ENCODE peak calls at places on chromosomes 6 and 20, in ten cellular contexts. V is cardiac muscle cell; J is naive thymus-derived CD4-positive, alpha-beta T cell; Y is CD4-positive, alpha-beta T cell; T is Peyer's patch; N is psoas muscle; F is effector memory CD4-positive, alpha-beta T cell; R is lower lobe of right lung; W is heart right ventricle; E is trophoblast cell. Z is an unnamed sample.

GRCh38 chr20:44247676-44248419 is 740 bp downstream of the GDAP1L1 start:
- DNase-seq in V (peak), J (peak), Y (no peak), T (no peak), N (no peak), F (no peak), R (no peak), W (peak), E (peak), Z (no peak)

GRCh38 chr6:138031850-138032249 is 75.4 kb downstream of the PERP start:
- DNase-seq in V (no peak), J (no peak), Y (no peak), T (no peak), N (no peak), F (no peak), R (no peak), W (no peak), E (peak), Z (no peak)

GRCh38 chr20:32585011-32585518 is at the start of gene NOL4L:
- DNase-seq in V (peak), J (peak), Y (peak), T (peak), N (no peak), F (peak), R (no peak), W (peak), E (peak), Z (no peak)

GRCh38 chr6:90156861-90157260 is 139.8 kb downstream of the BACH2 start:
- DNase-seq in V (no peak), J (peak), Y (peak), T (no peak), N (no peak), F (no peak), R (no peak), W (no peak), E (no peak), Z (no peak)

GRCh38 chr20:57751411-57751810 is 41.6 kb upstream of the PMEPA1 start:
- DNase-seq in V (no peak), J (no peak), Y (no peak), T (no peak), N (no peak), F (no peak), R (no peak), W (no peak), E (no peak), Z (no peak)

GRCh38 chr6:40848038-40848437 is 191.0 kb downstream of the UNC5CL start:
- DNase-seq in V (no peak), J (no peak), Y (no peak), T (no peak), N (no peak), F (no peak), R (no peak), W (no peak), E (no peak), Z (no peak)

GRCh38 chr6:158206740-158207451 is 38.7 kb downstream of the GTF2H5 start:
- DNase-seq in V (no peak), J (no peak), Y (no peak), T (no peak), N (no peak), F (no peak), R (no peak), W (no peak), E (peak), Z (no peak)

GRCh38 chr6:35522660-35523658 is 10.3 kb upstream of the TULP1 start:
- DNase-seq in V (peak), J (peak), Y (peak), T (peak), N (peak), F (peak), R (peak), W (peak), E (peak), Z (no peak)

GRCh38 chr20:54320148-54320607 is 112.3 kb downstream of the PFDN4 start:
- DNase-seq in V (peak), J (no peak), Y (no peak), T (no peak), N (no peak), F (no peak), R (no peak), W (no peak), E (peak), Z (no peak)

GRCh38 chr6:84466521-84466920 is 239.1 kb upstream of the CEP162 start:
- DNase-seq in V (peak), J (no peak), Y (no peak), T (no peak), N (no peak), F (no peak), R (no peak), W (no peak), E (no peak), Z (no peak)

GRCh38 chr6:26249959-26250805 is 114.8 kb upstream of the BTN3A2 start:
- DNase-seq in V (peak), J (peak), Y (peak), T (peak), N (peak), F (peak), R (peak), W (peak), E (peak), Z (no peak)

GRCh38 chr6:44697333-44697732 is 309.8 kb downstream of the CDC5L start:
- DNase-seq in V (peak), J (no peak), Y (no peak), T (no peak), N (peak), F (no peak), R (no peak), W (no peak), E (no peak), Z (peak)

GRCh38 chr6:90230547-90231240 is 65.9 kb downstream of the BACH2 start:
- DNase-seq in V (peak), J (no peak), Y (no peak), T (no peak), N (no peak), F (no peak), R (no peak), W (no peak), E (no peak), Z (no peak)

GRCh38 chr20:4666001-4666470 is 55.7 kb upstream of the PRND start:
- DNase-seq in V (peak), J (no peak), Y (no peak), T (peak), N (no peak), F (peak), R (no peak), W (no peak), E (peak), Z (no peak)

GRCh38 chr6:13397359-13398080 is 69.2 kb upstream of the TBC1D7 start:
- DNase-seq in V (no peak), J (no peak), Y (no peak), T (peak), N (no peak), F (no peak), R (peak), W (no peak), E (no peak), Z (no peak)

GRCh38 chr6:134176283-134176975 is 124.0 kb upstream of the SLC2A12 start:
- DNase-seq in V (peak), J (no peak), Y (no peak), T (peak), N (peak), F (no peak), R (peak), W (peak), E (no peak), Z (peak)

GRCh38 chr6:29887819-29888581 is 54.3 kb upstream of the HLA-A start:
- DNase-seq in V (peak), J (peak), Y (peak), T (peak), N (peak), F (peak), R (peak), W (peak), E (peak), Z (peak)

GRCh38 chr6:137657351-137657911 is 163.2 kb upstream of the OLIG3 start:
- DNase-seq in V (no peak), J (no peak), Y (no peak), T (no peak), N (no peak), F (no peak), R (no peak), W (no peak), E (peak), Z (no peak)

GRCh38 chr20:50415031-50415515 is 95.1 kb upstream of the PTPN1 start:
- DNase-seq in V (no peak), J (no peak), Y (no peak), T (no peak), N (no peak), F (no peak), R (peak), W (no peak), E (peak), Z (no peak)

GRCh38 chr20:58192567-58192966 is 35.9 kb downstream of the ANKRD60 start:
- DNase-seq in V (no peak), J (no peak), Y (peak), T (no peak), N (no peak), F (peak), R (no peak), W (no peak), E (no peak), Z (no peak)

GRCh38 chr6:128327890-128328289 is 192.5 kb downstream of the PTPRK start:
- DNase-seq in V (peak), J (peak), Y (no peak), T (peak), N (no peak), F (peak), R (no peak), W (no peak), E (peak), Z (no peak)

GRCh38 chr6:125866433-125866832 is 75.7 kb downstream of the NCOA7 start:
- DNase-seq in V (no peak), J (no peak), Y (no peak), T (no peak), N (no peak), F (no peak), R (no peak), W (no peak), E (no peak), Z (no peak)
- H3K27ac ChIP-seq in V (no peak), J (no peak), Y (no peak), T (no peak), N (no peak), F (no peak), R (no peak), W (no peak), E (no peak), Z (no peak)

DNA sequence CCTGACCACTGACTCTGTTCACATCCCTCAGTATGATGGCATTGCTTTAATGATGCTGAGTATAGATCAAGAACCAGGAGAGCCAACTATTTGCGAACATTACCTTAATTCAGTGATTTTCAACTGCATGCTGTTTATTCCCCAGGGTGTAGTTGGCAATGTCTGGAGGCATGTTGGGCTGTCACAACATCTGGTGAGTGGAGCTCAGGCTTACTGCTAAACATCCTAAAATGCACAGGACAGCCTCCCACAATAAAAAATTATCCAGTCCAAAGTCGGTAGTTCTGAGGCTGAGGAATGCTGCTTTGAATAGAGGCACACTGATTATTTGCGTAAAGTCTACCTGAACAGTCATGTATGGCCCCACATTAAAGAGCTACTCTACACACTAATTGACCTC is 94.8 kb upstream of the OPRM1 start:
- DNase-seq in V (no peak), J (no peak), Y (no peak), T (no peak), N (no peak), F (no peak), R (no peak), W (no peak), E (no peak), Z (no peak)
- H3K27ac ChIP-seq in V (no peak), J (no peak), Y (no peak), T (no peak), N (no peak), F (no peak), R (no peak), W (no peak), E (no peak), Z (no peak)

DNA sequence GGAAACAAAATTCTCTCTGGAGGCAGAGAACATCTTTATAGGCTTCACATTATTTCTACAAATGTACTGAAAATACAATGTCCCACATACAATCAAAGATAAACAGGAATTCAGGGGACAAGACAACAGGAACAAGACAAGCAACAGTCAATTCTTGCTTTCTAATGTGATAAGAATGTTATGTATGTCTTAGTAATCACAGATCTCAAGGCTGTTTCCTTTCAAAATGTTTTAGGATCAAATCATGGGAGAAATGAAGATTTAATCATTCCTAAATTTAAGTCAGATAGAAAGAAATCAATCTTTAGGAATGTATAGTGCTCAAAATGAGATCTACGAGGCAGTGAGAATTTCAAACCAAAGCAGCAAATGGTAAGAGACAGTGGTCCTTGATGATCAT is 32.1 kb downstream of the NEDD9 start:
- DNase-seq in V (no peak), J (no peak), Y (no peak), T (no peak), N (no peak), F (no peak), R (no peak), W (no peak), E (peak), Z (no peak)
- H3K27ac ChIP-seq in V (no peak), J (no peak), Y (no peak), T (no peak), N (no peak), F (no peak), R (peak), W (no peak), E (no peak), Z (no peak)

GRCh38 chr20:11350126-11351005 is 567.3 kb upstream of the BTBD3 start:
- DNase-seq in V (peak), J (no peak), Y (no peak), T (no peak), N (no peak), F (no peak), R (no peak), W (no peak), E (peak), Z (no peak)

GRCh38 chr20:11344939-11345338 is 572.8 kb upstream of the BTBD3 start:
- DNase-seq in V (no peak), J (no peak), Y (no peak), T (no peak), N (no peak), F (no peak), R (no peak), W (no peak), E (no peak), Z (no peak)
- H3K27ac ChIP-seq in V (no peak), J (no peak), Y (no peak), T (no peak), N (no peak), F (no peak), R (no peak), W (no peak), E (no peak), Z (no peak)

DNA sequence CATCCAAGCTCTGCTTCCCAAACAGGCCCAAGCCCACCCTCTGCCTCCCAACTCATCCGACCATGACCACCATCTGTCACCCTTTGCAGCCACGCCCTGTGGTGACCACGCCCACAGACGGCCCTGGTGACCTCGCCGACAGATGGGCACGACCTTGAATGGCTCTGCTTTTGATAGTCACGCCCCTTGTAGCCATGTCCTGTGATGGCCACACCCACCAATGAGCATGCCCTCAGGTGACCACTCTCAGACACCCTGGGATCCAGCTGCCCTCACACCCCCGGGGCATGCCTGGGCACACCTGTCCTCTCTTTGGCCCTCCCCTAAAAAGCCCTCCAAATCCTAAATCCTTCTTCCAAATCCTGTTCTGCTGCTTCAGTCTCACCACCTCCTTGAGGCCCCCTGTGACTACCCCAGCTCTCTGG is 51.0 kb downstream of the SSR1 start:
- DNase-seq in V (no peak), J (no peak), Y (no peak), T (peak), N (no peak), F (no peak), R (no peak), W (no peak), E (peak), Z (no peak)
- H3K27ac ChIP-seq in V (no peak), J (no peak), Y (no peak), T (no peak), N (no peak), F (no peak), R (no peak), W (peak), E (no peak), Z (no peak)

DNA sequence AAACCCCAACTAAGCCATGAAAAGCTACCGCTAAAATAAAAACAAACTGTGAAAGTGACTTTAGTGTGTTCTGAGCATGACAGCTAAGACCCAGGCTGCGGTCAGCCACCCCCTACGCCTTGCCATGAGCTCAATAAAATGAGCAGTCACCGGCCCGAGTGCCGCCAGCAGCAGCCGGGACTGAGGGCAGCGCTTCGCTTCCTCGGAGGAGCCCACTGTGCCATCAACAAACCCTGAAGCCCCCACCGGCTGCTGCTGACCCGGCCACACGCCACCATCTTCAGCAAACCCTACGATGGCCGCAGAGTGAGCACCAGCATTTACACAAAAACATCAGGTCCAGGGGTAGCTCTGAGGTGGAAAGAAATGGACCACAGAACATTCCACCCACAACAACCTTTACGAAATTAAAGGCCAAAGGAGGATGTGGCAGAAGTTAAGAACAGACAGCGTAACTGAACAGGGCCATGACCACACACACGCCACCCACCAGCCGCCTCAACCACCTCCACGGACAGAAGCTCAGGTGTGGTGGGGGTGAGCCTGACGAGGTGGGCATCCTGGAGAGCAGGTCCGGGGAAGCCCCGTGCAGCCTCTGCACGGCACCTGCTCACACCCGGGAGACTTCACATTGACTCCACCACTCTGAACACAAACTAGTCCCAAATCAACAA is 67.0 kb downstream of the THBS2 start:
- DNase-seq in V (no peak), J (no peak), Y (no peak), T (no peak), N (no peak), F (no peak), R (no peak), W (no peak), E (no peak), Z (no peak)
- H3K27ac ChIP-seq in V (no peak), J (no peak), Y (no peak), T (no peak), N (no peak), F (no peak), R (no peak), W (no peak), E (no peak), Z (no peak)

DNA sequence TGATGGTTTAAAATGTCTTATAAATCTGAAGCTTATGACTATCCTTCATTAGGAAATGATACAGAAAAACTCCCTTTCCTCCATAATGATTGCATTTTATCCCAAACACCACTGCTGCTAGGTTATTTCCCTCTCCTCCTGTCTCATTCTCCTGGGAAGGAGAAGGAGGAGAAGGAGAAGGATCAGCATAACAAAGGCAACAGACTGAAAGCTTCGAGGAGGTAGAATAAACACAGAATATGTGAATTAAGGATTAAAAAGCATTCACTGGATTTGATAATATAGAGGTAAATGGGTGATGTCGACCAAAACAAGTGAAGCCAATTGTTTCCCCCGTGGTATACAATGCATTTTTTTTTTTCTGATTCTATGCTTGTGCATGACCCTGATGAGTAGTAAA is 82.0 kb downstream of the WASF1 start:
- DNase-seq in V (no peak), J (no peak), Y (no peak), T (no peak), N (no peak), F (no peak), R (no peak), W (no peak), E (no peak), Z (no peak)
- H3K27ac ChIP-seq in V (peak), J (no peak), Y (no peak), T (no peak), N (no peak), F (no peak), R (peak), W (no peak), E (no peak), Z (peak)

Z was measured in coronary artery.